ENCODE peak calls at places on chromosome 5, in five cellular contexts. Q, C, H, K and S are unnamed samples.

GRCh38 chr5:60810438-60811085 is 33.5 kb downstream of the ELOVL7 start:
- DNase-seq in C (no peak), H (no peak), K (no peak), Q (no peak), S (no peak)

GRCh38 chr5:143693691-143694252 is 118.2 kb upstream of the HMHB1 start:
- DNase-seq in C (no peak), Q (no peak), H (no peak), K (peak; percentile 91), S (no peak)

GRCh38 chr5:51383494-51384081 is 340 bp downstream of the ISL1 start:
- DNase-seq in C (no peak), Q (no peak), H (no peak), K (no peak), S (no peak)

GRCh38 chr5:179346875-179347274 is 1.6 kb upstream of the ADAMTS2 start:
- DNase-seq in K (no peak), C (no peak), H (no peak), Q (no peak), S (peak; percentile 41)

GRCh38 chr5:546376-546908 is 22.2 kb upstream of the SLC9A3 start:
- DNase-seq in C (no peak), K (no peak), H (no peak), Q (peak; percentile 76), S (peak; percentile 58)

GRCh38 chr5:32865475-32865874 is 154.4 kb downstream of the NPR3 start:
- DNase-seq in K (no peak), C (peak; percentile 24), Q (no peak), H (no peak), S (no peak)

GRCh38 chr5:115457985-115458384 is 86.6 kb downstream of the FEM1C start:
- DNase-seq in Q (peak; percentile 52), C (no peak), H (no peak), K (no peak), S (no peak)

GRCh38 chr5:126921471-126922091 is 108.8 kb downstream of the MARCHF3 start:
- DNase-seq in Q (no peak), K (no peak), C (no peak), H (no peak), S (no peak)

GRCh38 chr5:66894480-66895240 is 298.5 kb downstream of the MAST4 start:
- DNase-seq in C (no peak), Q (no peak), H (no peak), K (no peak), S (no peak)

GRCh38 chr5:756171-756570 is 28.4 kb downstream of the ZDHHC11B start:
- DNase-seq in Q (peak; percentile 18), H (no peak), C (no peak), K (no peak), S (no peak)

GRCh38 chr5:124902097-124902821 is 155.8 kb upstream of the ZNF608 start:
- DNase-seq in H (peak; percentile 32), Q (no peak), C (no peak), K (peak; percentile 30), S (no peak)

GRCh38 chr5:68033029-68033428 is 182.5 kb upstream of the PIK3R1 start:
- DNase-seq in Q (no peak), H (no peak), C (no peak), K (no peak), S (no peak)

GRCh38 chr5:159149085-159149484 is 49.4 kb upstream of the EBF1 start:
- DNase-seq in K (no peak), C (no peak), Q (no peak), H (no peak), S (no peak)

GRCh38 chr5:603081-603998 is 8.8 kb upstream of the CEP72 start:
- DNase-seq in C (no peak), Q (no peak), K (no peak), H (no peak), S (peak; percentile 68)

GRCh38 chr5:157148734-157149615 is 6.3 kb upstream of the MED7 start:
- DNase-seq in K (peak; percentile 88), C (peak; percentile 84), H (peak; percentile 63), Q (peak; percentile 84), S (no peak)

GRCh38 chr5:16574789-16575785 is 41.7 kb downstream of the RETREG1 start:
- DNase-seq in C (peak; percentile 79), H (peak; percentile 57), Q (no peak), K (no peak), S (no peak)

GRCh38 chr5:111158105-111158744 is 66.0 kb upstream of the CAMK4 start:
- DNase-seq in Q (peak; percentile 77), C (peak; percentile 66), K (peak; percentile 77), H (peak; percentile 83), S (no peak)

GRCh38 chr5:171997011-171997410 is 9.4 kb downstream of the FBXW11 start:
- DNase-seq in H (no peak), Q (no peak), K (no peak), C (no peak), S (no peak)